ENCODE peak calls at places on chromosomes 7 and 10, in seven cellular contexts. One of them, this sample, is unnamed.

GRCh38 chr7:35418716-35419425 is 165.0 kb upstream of the TBX20 start:
- DNase-seq in GM23248: no peak
- DNase-seq in sigmoid colon: no peak
- DNase-seq in left lung: no peak
- DNase-seq in OCI-LY7: no peak
- DNase-seq in gastrocnemius medialis: no peak
- DNase-seq in effector memory CD4-positive, alpha-beta T cell: no peak
- DNase-seq in this sample: no peak

GRCh38 chr10:12050528-12050927 is 7.9 kb upstream of the UPF2 start:
- DNase-seq in OCI-LY7: no peak
- DNase-seq in effector memory CD4-positive, alpha-beta T cell: no peak
- DNase-seq in GM23248: no peak
- DNase-seq in gastrocnemius medialis: no peak
- DNase-seq in left lung: no peak
- DNase-seq in sigmoid colon: no peak
- DNase-seq in this sample: no peak

GRCh38 chr7:2805213-2806003 is 38.7 kb downstream of the GNA12 start:
- DNase-seq in GM23248: no peak
- DNase-seq in effector memory CD4-positive, alpha-beta T cell: no peak
- DNase-seq in left lung: no peak
- DNase-seq in OCI-LY7: no peak
- DNase-seq in gastrocnemius medialis: no peak
- DNase-seq in sigmoid colon: no peak
- DNase-seq in this sample: no peak

GRCh38 chr7:140009735-140010134 is 53.0 kb downstream of the PARP12 start:
- DNase-seq in left lung: no peak
- DNase-seq in GM23248: no peak
- DNase-seq in sigmoid colon: peak
- DNase-seq in gastrocnemius medialis: no peak
- DNase-seq in OCI-LY7: no peak
- DNase-seq in effector memory CD4-positive, alpha-beta T cell: no peak
- DNase-seq in this sample: no peak

GRCh38 chr10:69389827-69390490 is 26.8 kb downstream of the TACR2 start:
- DNase-seq in left lung: no peak
- DNase-seq in sigmoid colon: no peak
- DNase-seq in OCI-LY7: peak
- DNase-seq in gastrocnemius medialis: no peak
- DNase-seq in effector memory CD4-positive, alpha-beta T cell: no peak
- DNase-seq in GM23248: peak
- DNase-seq in this sample: no peak

GRCh38 chr10:97203220-97203619 is 17.5 kb upstream of the SLIT1 start:
- DNase-seq in gastrocnemius medialis: no peak
- DNase-seq in OCI-LY7: no peak
- DNase-seq in effector memory CD4-positive, alpha-beta T cell: no peak
- DNase-seq in sigmoid colon: no peak
- DNase-seq in GM23248: no peak
- DNase-seq in left lung: no peak
- DNase-seq in this sample: no peak

GRCh38 chr7:97008275-97008917 is 3.0 kb downstream of the DLX6 start:
- DNase-seq in gastrocnemius medialis: no peak
- DNase-seq in sigmoid colon: no peak
- DNase-seq in left lung: no peak
- DNase-seq in OCI-LY7: no peak
- DNase-seq in effector memory CD4-positive, alpha-beta T cell: no peak
- DNase-seq in GM23248: no peak
- DNase-seq in this sample: no peak

GRCh38 chr7:158394936-158395335 is 192.7 kb downstream of the PTPRN2 start:
- DNase-seq in GM23248: no peak
- DNase-seq in effector memory CD4-positive, alpha-beta T cell: no peak
- DNase-seq in OCI-LY7: peak
- DNase-seq in sigmoid colon: no peak
- DNase-seq in gastrocnemius medialis: no peak
- DNase-seq in left lung: no peak
- DNase-seq in this sample: no peak

GRCh38 chr10:26801831-26802230 is 58.9 kb downstream of the ABI1 start:
- DNase-seq in OCI-LY7: peak
- DNase-seq in sigmoid colon: no peak
- DNase-seq in GM23248: no peak
- DNase-seq in left lung: no peak
- DNase-seq in effector memory CD4-positive, alpha-beta T cell: no peak
- DNase-seq in gastrocnemius medialis: no peak
- DNase-seq in this sample: no peak

GRCh38 chr7:45568536-45569289 is 5.5 kb upstream of the ADCY1 start:
- DNase-seq in GM23248: no peak
- DNase-seq in left lung: no peak
- DNase-seq in OCI-LY7: no peak
- DNase-seq in effector memory CD4-positive, alpha-beta T cell: no peak
- DNase-seq in gastrocnemius medialis: no peak
- DNase-seq in sigmoid colon: no peak
- DNase-seq in this sample: no peak

GRCh38 chr7:7793921-7794320 is 75.5 kb upstream of the RPA3 start:
- DNase-seq in left lung: no peak
- DNase-seq in effector memory CD4-positive, alpha-beta T cell: no peak
- DNase-seq in OCI-LY7: no peak
- DNase-seq in gastrocnemius medialis: no peak
- DNase-seq in GM23248: peak
- DNase-seq in sigmoid colon: no peak
- DNase-seq in this sample: no peak

GRCh38 chr10:31683682-31684081 is 244.9 kb downstream of the ARHGAP12 start:
- DNase-seq in OCI-LY7: peak
- DNase-seq in sigmoid colon: no peak
- DNase-seq in GM23248: peak
- DNase-seq in gastrocnemius medialis: no peak
- DNase-seq in left lung: no peak
- DNase-seq in effector memory CD4-positive, alpha-beta T cell: no peak
- DNase-seq in this sample: no peak

GRCh38 chr10:113480828-113481502 is 71.9 kb upstream of the HABP2 start:
- DNase-seq in OCI-LY7: no peak
- DNase-seq in gastrocnemius medialis: no peak
- DNase-seq in effector memory CD4-positive, alpha-beta T cell: no peak
- DNase-seq in sigmoid colon: no peak
- DNase-seq in left lung: peak
- DNase-seq in GM23248: no peak
- DNase-seq in this sample: no peak

GRCh38 chr10:60942604-60943269 is 1.2 kb downstream of the RHOBTB1 start:
- DNase-seq in GM23248: peak
- DNase-seq in left lung: peak
- DNase-seq in gastrocnemius medialis: peak
- DNase-seq in sigmoid colon: peak
- DNase-seq in effector memory CD4-positive, alpha-beta T cell: no peak
- DNase-seq in OCI-LY7: no peak
- DNase-seq in this sample: no peak

GRCh38 chr7:122803323-122803722 is 82.9 kb downstream of the CADPS2 start:
- DNase-seq in sigmoid colon: no peak
- DNase-seq in left lung: no peak
- DNase-seq in gastrocnemius medialis: no peak
- DNase-seq in GM23248: peak
- DNase-seq in OCI-LY7: peak
- DNase-seq in effector memory CD4-positive, alpha-beta T cell: no peak
- DNase-seq in this sample: no peak
- H3K27ac ChIP-seq in sigmoid colon: peak
- H3K27ac ChIP-seq in left lung: no peak
- H3K27ac ChIP-seq in gastrocnemius medialis: peak
- H3K27ac ChIP-seq in GM23248: no peak
- H3K27ac ChIP-seq in OCI-LY7: no peak
- H3K27ac ChIP-seq in effector memory CD4-positive, alpha-beta T cell: no peak
- H3K27ac ChIP-seq in this sample: no peak

DNA sequence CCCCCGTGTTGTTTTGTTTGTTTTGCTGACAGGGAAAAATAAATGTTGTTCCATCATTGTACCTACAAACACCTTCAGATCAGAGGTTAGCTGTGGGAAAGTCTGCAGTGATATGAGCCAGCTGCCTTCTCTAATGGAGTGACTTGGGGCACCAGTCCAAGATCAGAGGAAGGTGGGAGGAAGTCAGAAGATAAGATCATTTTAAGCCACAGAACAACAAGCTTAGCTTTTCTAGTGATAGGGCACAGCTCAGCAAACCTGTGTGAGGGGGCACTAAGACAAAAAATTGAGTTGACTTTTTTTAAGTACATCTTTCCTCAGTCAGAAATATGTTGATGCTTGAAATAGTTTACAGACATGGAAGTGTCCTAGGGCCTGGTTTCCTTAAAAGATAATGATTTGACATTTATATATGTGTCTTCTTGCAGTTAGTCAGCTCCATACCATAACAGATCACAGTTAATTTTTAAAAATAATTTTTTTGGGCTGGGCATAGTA is 240.3 kb upstream of the KAT6B start:
- DNase-seq in left lung: no peak
- DNase-seq in gastrocnemius medialis: no peak
- DNase-seq in GM23248: peak
- DNase-seq in sigmoid colon: no peak
- DNase-seq in OCI-LY7: peak
- DNase-seq in effector memory CD4-positive, alpha-beta T cell: peak
- DNase-seq in this sample: no peak
- H3K27ac ChIP-seq in left lung: peak
- H3K27ac ChIP-seq in gastrocnemius medialis: peak
- H3K27ac ChIP-seq in GM23248: no peak
- H3K27ac ChIP-seq in sigmoid colon: peak
- H3K27ac ChIP-seq in OCI-LY7: peak
- H3K27ac ChIP-seq in effector memory CD4-positive, alpha-beta T cell: peak
- H3K27ac ChIP-seq in this sample: no peak

GRCh38 chr10:28807760-28808613 is 130.7 kb downstream of the BAMBI start:
- DNase-seq in OCI-LY7: no peak
- DNase-seq in gastrocnemius medialis: no peak
- DNase-seq in sigmoid colon: no peak
- DNase-seq in effector memory CD4-positive, alpha-beta T cell: no peak
- DNase-seq in left lung: no peak
- DNase-seq in GM23248: no peak
- DNase-seq in this sample: no peak

GRCh38 chr10:28806481-28806880 is 129.2 kb downstream of the BAMBI start:
- DNase-seq in left lung: no peak
- DNase-seq in GM23248: no peak
- DNase-seq in OCI-LY7: no peak
- DNase-seq in gastrocnemius medialis: no peak
- DNase-seq in effector memory CD4-positive, alpha-beta T cell: no peak
- DNase-seq in sigmoid colon: no peak
- DNase-seq in this sample: no peak

GRCh38 chr10:28805390-28805789 is 128.1 kb downstream of the BAMBI start:
- DNase-seq in gastrocnemius medialis: no peak
- DNase-seq in left lung: no peak
- DNase-seq in GM23248: no peak
- DNase-seq in sigmoid colon: no peak
- DNase-seq in effector memory CD4-positive, alpha-beta T cell: no peak
- DNase-seq in OCI-LY7: no peak
- DNase-seq in this sample: no peak

GRCh38 chr10:28808693-28809092 is 131.4 kb downstream of the BAMBI start:
- DNase-seq in OCI-LY7: no peak
- DNase-seq in left lung: no peak
- DNase-seq in sigmoid colon: no peak
- DNase-seq in gastrocnemius medialis: no peak
- DNase-seq in effector memory CD4-positive, alpha-beta T cell: no peak
- DNase-seq in GM23248: no peak
- DNase-seq in this sample: no peak

GRCh38 chr10:28806951-28807759 is 129.8 kb downstream of the BAMBI start:
- DNase-seq in sigmoid colon: no peak
- DNase-seq in OCI-LY7: no peak
- DNase-seq in GM23248: no peak
- DNase-seq in left lung: no peak
- DNase-seq in gastrocnemius medialis: no peak
- DNase-seq in effector memory CD4-positive, alpha-beta T cell: no peak
- DNase-seq in this sample: no peak
- H3K27ac ChIP-seq in sigmoid colon: peak
- H3K27ac ChIP-seq in OCI-LY7: no peak
- H3K27ac ChIP-seq in GM23248: no peak
- H3K27ac ChIP-seq in left lung: no peak
- H3K27ac ChIP-seq in gastrocnemius medialis: peak
- H3K27ac ChIP-seq in effector memory CD4-positive, alpha-beta T cell: no peak
- H3K27ac ChIP-seq in this sample: no peak

GRCh38 chr7:602341-603141 is 82.9 kb upstream of the PDGFA start:
- DNase-seq in left lung: peak
- DNase-seq in OCI-LY7: no peak
- DNase-seq in GM23248: peak
- DNase-seq in effector memory CD4-positive, alpha-beta T cell: peak
- DNase-seq in sigmoid colon: peak
- DNase-seq in gastrocnemius medialis: no peak
- DNase-seq in this sample: no peak

GRCh38 chr7:601573-602340 is 82.1 kb upstream of the PDGFA start:
- DNase-seq in gastrocnemius medialis: no peak
- DNase-seq in effector memory CD4-positive, alpha-beta T cell: peak
- DNase-seq in left lung: peak
- DNase-seq in OCI-LY7: no peak
- DNase-seq in sigmoid colon: peak
- DNase-seq in GM23248: peak
- DNase-seq in this sample: no peak

GRCh38 chr7:604884-605531 is 85.4 kb upstream of the PDGFA start:
- DNase-seq in sigmoid colon: no peak
- DNase-seq in gastrocnemius medialis: no peak
- DNase-seq in GM23248: no peak
- DNase-seq in OCI-LY7: no peak
- DNase-seq in left lung: no peak
- DNase-seq in effector memory CD4-positive, alpha-beta T cell: no peak
- DNase-seq in this sample: no peak

GRCh38 chr7:604038-604883 is 84.6 kb upstream of the PDGFA start:
- DNase-seq in gastrocnemius medialis: peak
- DNase-seq in OCI-LY7: no peak
- DNase-seq in sigmoid colon: peak
- DNase-seq in effector memory CD4-positive, alpha-beta T cell: peak
- DNase-seq in GM23248: peak
- DNase-seq in left lung: peak
- DNase-seq in this sample: no peak

DNA sequence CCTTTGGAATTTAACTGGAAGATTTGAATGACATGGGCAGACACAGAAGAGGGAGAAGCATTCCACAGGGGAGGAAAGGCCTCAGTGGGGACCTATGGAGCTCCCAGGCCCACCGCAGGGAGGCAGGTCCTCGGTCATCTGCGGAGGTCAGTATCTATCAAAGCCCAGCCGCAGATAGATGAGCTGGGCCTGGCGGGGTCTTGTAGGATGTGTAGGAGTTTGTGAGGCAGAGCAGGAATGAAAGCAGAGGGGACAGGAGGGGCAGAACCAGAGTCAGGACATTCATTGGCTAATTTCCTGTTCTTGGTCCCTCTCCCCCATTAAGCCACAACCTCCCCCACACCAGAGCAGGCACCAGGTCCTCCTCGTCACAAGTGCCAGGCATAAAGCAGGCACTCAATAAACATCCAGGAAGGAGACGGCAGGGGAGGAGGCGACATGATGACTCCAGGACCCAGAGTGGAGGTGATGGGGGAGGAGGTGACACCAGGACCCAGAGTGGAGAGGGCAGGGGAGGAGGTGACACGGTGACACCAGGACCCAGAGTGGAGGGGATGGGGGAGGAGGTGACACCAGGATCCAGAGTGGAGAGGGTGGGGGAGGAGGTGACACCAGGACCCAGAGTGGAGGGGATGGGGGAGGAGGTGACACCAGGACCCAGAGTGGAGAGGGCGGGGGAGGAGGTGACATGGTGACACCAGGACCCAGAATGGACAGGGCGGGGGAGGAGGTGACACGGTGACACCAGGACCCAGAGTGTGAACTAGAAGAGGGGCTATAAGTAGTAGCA is 83.7 kb upstream of the PDGFA start:
- DNase-seq in gastrocnemius medialis: no peak
- DNase-seq in effector memory CD4-positive, alpha-beta T cell: no peak
- DNase-seq in GM23248: no peak
- DNase-seq in OCI-LY7: no peak
- DNase-seq in sigmoid colon: no peak
- DNase-seq in left lung: no peak
- DNase-seq in this sample: no peak
- H3K27ac ChIP-seq in gastrocnemius medialis: peak
- H3K27ac ChIP-seq in effector memory CD4-positive, alpha-beta T cell: peak
- H3K27ac ChIP-seq in GM23248: no peak
- H3K27ac ChIP-seq in OCI-LY7: no peak
- H3K27ac ChIP-seq in sigmoid colon: peak
- H3K27ac ChIP-seq in left lung: peak
- H3K27ac ChIP-seq in this sample: no peak

GRCh38 chr7:66841898-66842297 is 79.1 kb upstream of the TMEM248 start:
- DNase-seq in GM23248: no peak
- DNase-seq in sigmoid colon: peak
- DNase-seq in effector memory CD4-positive, alpha-beta T cell: no peak
- DNase-seq in OCI-LY7: no peak
- DNase-seq in gastrocnemius medialis: no peak
- DNase-seq in left lung: no peak
- DNase-seq in this sample: no peak
- H3K27ac ChIP-seq in GM23248: no peak
- H3K27ac ChIP-seq in sigmoid colon: no peak
- H3K27ac ChIP-seq in effector memory CD4-positive, alpha-beta T cell: no peak
- H3K27ac ChIP-seq in OCI-LY7: no peak
- H3K27ac ChIP-seq in gastrocnemius medialis: no peak
- H3K27ac ChIP-seq in left lung: no peak
- H3K27ac ChIP-seq in this sample: no peak

This sample was measured in AG04450.